ENCODE peak calls at places on chromosomes 7 and 10, in seven cellular contexts. One of them, this sample, is unnamed.

GRCh38 chr10:33336606-33337334 is 2.3 kb upstream of the NRP1 start:
- DNase-seq in neural progenitor cell: peak; percentile 64
- DNase-seq in uterus: peak; percentile 38
- DNase-seq in AG09309: no peak
- DNase-seq in nephron progenitor cell: peak; percentile 61
- DNase-seq in hepatocyte: peak; percentile 53
- DNase-seq in CD4-positive, alpha-beta T cell: no peak
- DNase-seq in this sample: peak; percentile 26

GRCh38 chr7:45922810-45923209 is 1.7 kb upstream of the IGFBP3 start:
- DNase-seq in neural progenitor cell: peak; percentile 15
- DNase-seq in uterus: peak; percentile 29
- DNase-seq in AG09309: no peak
- DNase-seq in nephron progenitor cell: no peak
- DNase-seq in hepatocyte: no peak
- DNase-seq in CD4-positive, alpha-beta T cell: no peak
- DNase-seq in this sample: no peak

GRCh38 chr10:123614888-123615287 is 51.3 kb upstream of the GPR26 start:
- DNase-seq in neural progenitor cell: peak; percentile 94
- DNase-seq in uterus: no peak
- DNase-seq in AG09309: no peak
- DNase-seq in nephron progenitor cell: peak; percentile 97
- DNase-seq in hepatocyte: peak; percentile 91
- DNase-seq in CD4-positive, alpha-beta T cell: peak; percentile 15
- DNase-seq in this sample: no peak

GRCh38 chr10:8305871-8306652 is 251.6 kb downstream of the GATA3 start:
- DNase-seq in neural progenitor cell: no peak
- DNase-seq in uterus: no peak
- DNase-seq in AG09309: peak; percentile 8
- DNase-seq in nephron progenitor cell: no peak
- DNase-seq in hepatocyte: no peak
- DNase-seq in CD4-positive, alpha-beta T cell: no peak
- DNase-seq in this sample: no peak

GRCh38 chr7:111107989-111108388 is 17.1 kb downstream of the LRRN3 start:
- DNase-seq in neural progenitor cell: no peak
- DNase-seq in uterus: no peak
- DNase-seq in AG09309: no peak
- DNase-seq in nephron progenitor cell: no peak
- DNase-seq in hepatocyte: no peak
- DNase-seq in CD4-positive, alpha-beta T cell: no peak
- DNase-seq in this sample: no peak

GRCh38 chr10:130026670-130027456 is 62.8 kb upstream of the EBF3 start:
- DNase-seq in neural progenitor cell: no peak
- DNase-seq in uterus: no peak
- DNase-seq in AG09309: no peak
- DNase-seq in nephron progenitor cell: no peak
- DNase-seq in hepatocyte: no peak
- DNase-seq in CD4-positive, alpha-beta T cell: no peak
- DNase-seq in this sample: no peak

GRCh38 chr10:5776881-5777197 is 36.4 kb downstream of the GDI2 start:
- DNase-seq in neural progenitor cell: no peak
- DNase-seq in uterus: no peak
- DNase-seq in AG09309: peak; percentile 46
- DNase-seq in nephron progenitor cell: no peak
- DNase-seq in hepatocyte: no peak
- DNase-seq in CD4-positive, alpha-beta T cell: no peak
- DNase-seq in this sample: no peak

GRCh38 chr7:158386866-158387820 is 200.5 kb downstream of the PTPRN2 start:
- DNase-seq in neural progenitor cell: no peak
- DNase-seq in uterus: no peak
- DNase-seq in AG09309: no peak
- DNase-seq in nephron progenitor cell: no peak
- DNase-seq in hepatocyte: no peak
- DNase-seq in CD4-positive, alpha-beta T cell: no peak
- DNase-seq in this sample: no peak

GRCh38 chr10:227014-227413 is 91.8 kb downstream of the ZMYND11 start:
- DNase-seq in neural progenitor cell: no peak
- DNase-seq in uterus: no peak
- DNase-seq in AG09309: peak; percentile 70
- DNase-seq in nephron progenitor cell: no peak
- DNase-seq in hepatocyte: no peak
- DNase-seq in CD4-positive, alpha-beta T cell: no peak
- DNase-seq in this sample: no peak

GRCh38 chr10:5512881-5513698 is 11.7 kb upstream of the CALML3 start:
- DNase-seq in neural progenitor cell: no peak
- DNase-seq in uterus: no peak
- DNase-seq in AG09309: no peak
- DNase-seq in nephron progenitor cell: no peak
- DNase-seq in hepatocyte: no peak
- DNase-seq in CD4-positive, alpha-beta T cell: no peak
- DNase-seq in this sample: peak; percentile 32

GRCh38 chr7:516606-517456 is 2.8 kb downstream of the PDGFA start:
- DNase-seq in neural progenitor cell: peak; percentile 74
- DNase-seq in uterus: peak; percentile 71
- DNase-seq in AG09309: peak; percentile 46
- DNase-seq in nephron progenitor cell: peak; percentile 56
- DNase-seq in hepatocyte: peak; percentile 87
- DNase-seq in CD4-positive, alpha-beta T cell: no peak
- DNase-seq in this sample: no peak

GRCh38 chr7:101545441-101546190 is 83.5 kb downstream of the MYL10 start:
- DNase-seq in neural progenitor cell: no peak
- DNase-seq in uterus: no peak
- DNase-seq in AG09309: no peak
- DNase-seq in nephron progenitor cell: no peak
- DNase-seq in hepatocyte: no peak
- DNase-seq in CD4-positive, alpha-beta T cell: no peak
- DNase-seq in this sample: no peak

GRCh38 chr10:130333185-130333584 is 197.0 kb downstream of the GLRX3 start:
- DNase-seq in neural progenitor cell: peak; percentile 22
- DNase-seq in uterus: no peak
- DNase-seq in AG09309: no peak
- DNase-seq in nephron progenitor cell: no peak
- DNase-seq in hepatocyte: no peak
- DNase-seq in CD4-positive, alpha-beta T cell: no peak
- DNase-seq in this sample: no peak

GRCh38 chr10:69800665-69801064 is 1.0 kb upstream of the COL13A1 start:
- DNase-seq in neural progenitor cell: no peak
- DNase-seq in uterus: no peak
- DNase-seq in AG09309: no peak
- DNase-seq in nephron progenitor cell: no peak
- DNase-seq in hepatocyte: no peak
- DNase-seq in CD4-positive, alpha-beta T cell: no peak
- DNase-seq in this sample: no peak

GRCh38 chr7:25858562-25859411 is 293.2 kb upstream of the NFE2L3 start:
- DNase-seq in neural progenitor cell: peak; percentile 60
- DNase-seq in uterus: no peak
- DNase-seq in AG09309: no peak
- DNase-seq in nephron progenitor cell: peak; percentile 62
- DNase-seq in hepatocyte: peak; percentile 72
- DNase-seq in CD4-positive, alpha-beta T cell: no peak
- DNase-seq in this sample: no peak

GRCh38 chr7:13092708-13093005 is 405.2 kb downstream of the ARL4A start:
- DNase-seq in neural progenitor cell: no peak
- DNase-seq in uterus: no peak
- DNase-seq in AG09309: no peak
- DNase-seq in nephron progenitor cell: no peak
- DNase-seq in hepatocyte: no peak
- DNase-seq in CD4-positive, alpha-beta T cell: no peak
- DNase-seq in this sample: no peak

GRCh38 chr10:44004913-44005787 is 356.5 kb upstream of the ZNF32 start:
- DNase-seq in neural progenitor cell: no peak
- DNase-seq in uterus: no peak
- DNase-seq in AG09309: no peak
- DNase-seq in nephron progenitor cell: no peak
- DNase-seq in hepatocyte: no peak
- DNase-seq in CD4-positive, alpha-beta T cell: no peak
- DNase-seq in this sample: no peak
- TF ChIP-seq CTCF in neural progenitor cell: no peak
- TF ChIP-seq CTCF in uterus: no peak
- TF ChIP-seq CTCF in AG09309: no peak
- TF ChIP-seq CTCF in nephron progenitor cell: no peak
- TF ChIP-seq CTCF in hepatocyte: no peak
- TF ChIP-seq CTCF in CD4-positive, alpha-beta T cell: no peak
- TF ChIP-seq CTCF in this sample: no peak

GRCh38 chr7:37109853-37110252 is 338.8 kb downstream of the ELMO1 start:
- DNase-seq in neural progenitor cell: peak; percentile 27
- DNase-seq in uterus: no peak
- DNase-seq in AG09309: no peak
- DNase-seq in nephron progenitor cell: no peak
- DNase-seq in hepatocyte: no peak
- DNase-seq in CD4-positive, alpha-beta T cell: no peak
- DNase-seq in this sample: no peak

GRCh38 chr7:37107047-37107446 is 341.6 kb downstream of the ELMO1 start:
- DNase-seq in neural progenitor cell: no peak
- DNase-seq in uterus: no peak
- DNase-seq in AG09309: no peak
- DNase-seq in nephron progenitor cell: no peak
- DNase-seq in hepatocyte: no peak
- DNase-seq in CD4-positive, alpha-beta T cell: no peak
- DNase-seq in this sample: no peak

GRCh38 chr7:37109016-37109415 is 339.6 kb downstream of the ELMO1 start:
- DNase-seq in neural progenitor cell: no peak
- DNase-seq in uterus: no peak
- DNase-seq in AG09309: no peak
- DNase-seq in nephron progenitor cell: no peak
- DNase-seq in hepatocyte: no peak
- DNase-seq in CD4-positive, alpha-beta T cell: no peak
- DNase-seq in this sample: no peak

GRCh38 chr7:37110641-37111421 is 337.8 kb downstream of the ELMO1 start:
- DNase-seq in neural progenitor cell: no peak
- DNase-seq in uterus: no peak
- DNase-seq in AG09309: no peak
- DNase-seq in nephron progenitor cell: no peak
- DNase-seq in hepatocyte: no peak
- DNase-seq in CD4-positive, alpha-beta T cell: no peak
- DNase-seq in this sample: no peak

DNA sequence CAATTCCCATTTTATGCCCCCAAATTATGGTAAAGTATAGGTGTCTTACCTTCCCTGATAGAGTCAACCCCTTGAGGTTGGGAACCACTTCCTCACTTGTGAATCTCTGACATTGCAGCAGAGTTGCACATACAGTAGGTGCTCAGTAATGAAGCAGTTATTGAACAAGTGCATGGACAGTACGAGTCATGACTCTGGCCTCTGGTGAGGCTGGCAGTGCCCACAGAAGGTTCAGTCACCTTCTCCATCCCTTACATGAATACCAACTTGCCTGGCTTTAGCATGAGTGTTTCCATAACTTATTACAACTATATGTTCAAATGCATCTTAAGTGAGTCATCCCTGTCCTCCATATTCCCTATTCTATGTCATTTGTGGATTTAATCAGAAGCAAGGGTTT is 340.0 kb downstream of the ELMO1 start:
- DNase-seq in neural progenitor cell: no peak
- DNase-seq in uterus: no peak
- DNase-seq in AG09309: no peak
- DNase-seq in nephron progenitor cell: no peak
- DNase-seq in hepatocyte: no peak
- DNase-seq in CD4-positive, alpha-beta T cell: no peak
- DNase-seq in this sample: no peak
- TF ChIP-seq CTCF in neural progenitor cell: no peak
- TF ChIP-seq CTCF in uterus: no peak
- TF ChIP-seq CTCF in AG09309: no peak
- TF ChIP-seq CTCF in nephron progenitor cell: no peak
- TF ChIP-seq CTCF in hepatocyte: no peak
- TF ChIP-seq CTCF in CD4-positive, alpha-beta T cell: no peak
- TF ChIP-seq CTCF in this sample: no peak

DNA sequence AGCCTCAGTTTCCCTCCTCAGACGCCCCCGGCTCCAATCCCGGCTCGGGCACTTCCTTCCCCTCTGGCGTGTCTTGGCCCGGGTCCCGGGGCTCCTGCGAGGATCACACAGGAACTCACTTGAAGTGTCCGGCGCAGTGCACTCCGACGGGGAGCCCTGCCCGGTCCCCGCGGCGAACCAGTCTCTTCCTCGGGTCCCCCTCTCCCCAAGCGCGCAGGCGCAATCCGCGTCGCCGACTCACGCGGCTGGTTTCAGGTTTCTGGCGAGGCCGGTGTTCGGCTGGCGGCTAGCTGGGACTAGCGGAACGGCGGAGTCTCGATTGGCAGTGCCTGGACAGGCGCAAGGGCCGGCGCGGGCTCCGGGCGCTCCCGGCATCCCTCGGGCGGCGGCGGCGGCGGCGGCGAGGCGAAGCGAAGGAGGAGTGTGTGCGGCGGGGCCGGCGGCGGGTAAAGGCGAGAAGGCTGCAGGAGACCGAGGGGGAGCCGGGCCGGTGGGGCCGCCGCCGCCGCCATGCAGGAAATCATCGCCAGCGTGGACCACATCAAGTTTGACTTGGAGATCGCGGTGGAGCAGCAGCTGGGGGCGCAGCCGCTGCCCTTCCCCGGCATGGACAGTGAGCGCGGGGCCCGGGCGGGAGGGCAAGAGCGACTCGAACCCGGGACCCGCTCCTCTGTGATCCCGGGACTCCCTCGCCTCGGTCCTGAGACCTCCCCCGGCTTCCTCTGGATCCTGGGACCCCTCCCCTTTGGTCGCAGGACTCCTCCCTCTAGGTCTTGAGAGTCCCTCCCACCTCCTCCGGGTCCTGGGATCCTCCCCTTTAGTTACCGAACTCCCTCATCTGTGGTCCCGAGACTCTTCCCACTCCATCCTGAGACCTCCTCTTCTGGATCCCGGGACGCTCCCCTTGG is at the start of the genes CPSF4 and PTCD1:
- DNase-seq in neural progenitor cell: peak; percentile 100
- DNase-seq in uterus: peak; percentile 93
- DNase-seq in AG09309: peak; percentile 79
- DNase-seq in nephron progenitor cell: peak; percentile 98
- DNase-seq in hepatocyte: peak; percentile 99
- DNase-seq in CD4-positive, alpha-beta T cell: peak; percentile 85
- DNase-seq in this sample: peak; percentile 99
- TF ChIP-seq CTCF in neural progenitor cell: no peak
- TF ChIP-seq CTCF in uterus: peak; percentile 5
- TF ChIP-seq CTCF in AG09309: no peak
- TF ChIP-seq CTCF in nephron progenitor cell: no peak
- TF ChIP-seq CTCF in hepatocyte: no peak
- TF ChIP-seq CTCF in CD4-positive, alpha-beta T cell: no peak
- TF ChIP-seq CTCF in this sample: no peak

DNA sequence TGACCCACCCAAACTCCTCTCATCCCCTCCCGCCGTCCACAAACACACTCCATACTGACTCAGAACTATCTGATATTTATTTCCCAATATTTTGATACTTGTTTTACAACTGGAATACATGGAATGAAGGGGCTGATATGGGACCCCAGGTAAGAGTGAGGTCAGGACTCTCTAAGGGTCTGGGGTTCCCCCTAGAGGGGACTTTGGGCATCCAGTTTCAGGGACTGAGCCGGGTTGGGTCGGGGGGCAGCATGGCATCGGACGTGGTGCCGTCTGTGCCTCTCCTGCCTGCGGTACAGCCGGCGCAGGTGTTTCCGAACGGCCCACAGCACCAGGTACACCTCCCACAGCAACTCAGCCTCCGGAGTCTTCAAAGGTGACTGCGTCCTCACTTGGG is 7.5 kb downstream of the SPACDR start:
- DNase-seq in neural progenitor cell: no peak
- DNase-seq in uterus: no peak
- DNase-seq in AG09309: no peak
- DNase-seq in nephron progenitor cell: no peak
- DNase-seq in hepatocyte: no peak
- DNase-seq in CD4-positive, alpha-beta T cell: no peak
- DNase-seq in this sample: no peak
- TF ChIP-seq CTCF in neural progenitor cell: peak; percentile 39
- TF ChIP-seq CTCF in uterus: no peak
- TF ChIP-seq CTCF in AG09309: no peak
- TF ChIP-seq CTCF in nephron progenitor cell: no peak
- TF ChIP-seq CTCF in hepatocyte: no peak
- TF ChIP-seq CTCF in CD4-positive, alpha-beta T cell: no peak
- TF ChIP-seq CTCF in this sample: no peak

GRCh38 chr7:15389073-15389472 is 172.7 kb downstream of the AGMO start:
- DNase-seq in neural progenitor cell: no peak
- DNase-seq in uterus: no peak
- DNase-seq in AG09309: no peak
- DNase-seq in nephron progenitor cell: no peak
- DNase-seq in hepatocyte: no peak
- DNase-seq in CD4-positive, alpha-beta T cell: no peak
- DNase-seq in this sample: no peak
- TF ChIP-seq CTCF in neural progenitor cell: no peak
- TF ChIP-seq CTCF in uterus: no peak
- TF ChIP-seq CTCF in AG09309: no peak
- TF ChIP-seq CTCF in nephron progenitor cell: no peak
- TF ChIP-seq CTCF in hepatocyte: no peak
- TF ChIP-seq CTCF in CD4-positive, alpha-beta T cell: no peak
- TF ChIP-seq CTCF in this sample: peak; percentile 7